ENCODE peak calls at places on chromosomes 11 and 22, in six cellular contexts. One of them, this sample, is unnamed.

GRCh38 chr22:43363580-43364435 is 20.6 kb upstream of the SCUBE1 start:
- DNase-seq in K562: no peak
- DNase-seq in HepG2: no peak
- DNase-seq in GM12878: no peak
- DNase-seq in H1: no peak
- DNase-seq in SK-N-SH: no peak
- DNase-seq in this sample: no peak

GRCh38 chr11:124627546-124627945 is 4.9 kb downstream of the TBRG1 start:
- DNase-seq in K562: no peak
- DNase-seq in HepG2: no peak
- DNase-seq in GM12878: no peak
- DNase-seq in H1: no peak
- DNase-seq in SK-N-SH: no peak
- DNase-seq in this sample: peak; percentile 83

GRCh38 chr11:120471131-120471530 is 40.4 kb upstream of the GRIK4 start:
- DNase-seq in K562: no peak
- DNase-seq in HepG2: no peak
- DNase-seq in GM12878: no peak
- DNase-seq in H1: no peak
- DNase-seq in SK-N-SH: no peak
- DNase-seq in this sample: no peak

GRCh38 chr22:21707677-21708076 is 27.9 kb downstream of the YPEL1 start:
- DNase-seq in K562: peak; percentile 84
- DNase-seq in HepG2: no peak
- DNase-seq in GM12878: no peak
- DNase-seq in H1: no peak
- DNase-seq in SK-N-SH: peak; percentile 54
- DNase-seq in this sample: no peak

GRCh38 chr11:130313383-130314183 is 1.1 kb downstream of the ZBTB44 start:
- DNase-seq in K562: peak; percentile 8
- DNase-seq in HepG2: no peak
- DNase-seq in GM12878: no peak
- DNase-seq in H1: no peak
- DNase-seq in SK-N-SH: no peak
- DNase-seq in this sample: no peak

GRCh38 chr11:63999349-64000025 is 13.2 kb downstream of the OTUB1 start:
- DNase-seq in K562: peak; percentile 89
- DNase-seq in HepG2: no peak
- DNase-seq in GM12878: no peak
- DNase-seq in H1: peak; percentile 87
- DNase-seq in SK-N-SH: peak; percentile 66
- DNase-seq in this sample: no peak

GRCh38 chr11:44969853-44970252 is 19.2 kb upstream of the TP53I11 start:
- DNase-seq in K562: no peak
- DNase-seq in HepG2: no peak
- DNase-seq in GM12878: no peak
- DNase-seq in H1: no peak
- DNase-seq in SK-N-SH: no peak
- DNase-seq in this sample: no peak

GRCh38 chr11:117875397-117876048 is 935 bp downstream of the FXYD6 start:
- DNase-seq in K562: no peak
- DNase-seq in HepG2: no peak
- DNase-seq in GM12878: no peak
- DNase-seq in H1: peak; percentile 59
- DNase-seq in SK-N-SH: peak; percentile 79
- DNase-seq in this sample: no peak

GRCh38 chr11:128904872-128905344 is 13.8 kb downstream of the KCNJ5 start:
- DNase-seq in K562: peak; percentile 37
- DNase-seq in HepG2: no peak
- DNase-seq in GM12878: no peak
- DNase-seq in H1: peak; percentile 67
- DNase-seq in SK-N-SH: peak; percentile 85
- DNase-seq in this sample: no peak

GRCh38 chr11:57402188-57403066 is 12.0 kb upstream of the PRG2 start:
- DNase-seq in K562: peak; percentile 74
- DNase-seq in HepG2: no peak
- DNase-seq in GM12878: no peak
- DNase-seq in H1: no peak
- DNase-seq in SK-N-SH: no peak
- DNase-seq in this sample: no peak

GRCh38 chr11:30254307-30255298 is 23.8 kb downstream of the FSHB start:
- DNase-seq in K562: no peak
- DNase-seq in HepG2: no peak
- DNase-seq in GM12878: no peak
- DNase-seq in H1: no peak
- DNase-seq in SK-N-SH: no peak
- DNase-seq in this sample: no peak

GRCh38 chr11:93817426-93818348 is 32.7 kb downstream of the VSTM5 start:
- DNase-seq in K562: no peak
- DNase-seq in HepG2: no peak
- DNase-seq in GM12878: no peak
- DNase-seq in H1: no peak
- DNase-seq in SK-N-SH: no peak
- DNase-seq in this sample: no peak

GRCh38 chr11:61075891-61076290 is 26.4 kb upstream of the CD5 start:
- DNase-seq in K562: no peak
- DNase-seq in HepG2: peak; percentile 34
- DNase-seq in GM12878: no peak
- DNase-seq in H1: no peak
- DNase-seq in SK-N-SH: no peak
- DNase-seq in this sample: no peak

GRCh38 chr11:126212089-126212660 is 593 bp downstream of the FAM118B start:
- DNase-seq in K562: peak; percentile 40
- DNase-seq in HepG2: no peak
- DNase-seq in GM12878: no peak
- DNase-seq in H1: no peak
- DNase-seq in SK-N-SH: no peak
- DNase-seq in this sample: no peak

GRCh38 chr11:108890482-108891092 is 225.7 kb downstream of the DDX10 start:
- DNase-seq in K562: no peak
- DNase-seq in HepG2: no peak
- DNase-seq in GM12878: no peak
- DNase-seq in H1: no peak
- DNase-seq in SK-N-SH: no peak
- DNase-seq in this sample: no peak

GRCh38 chr11:12188548-12189317 is 78.3 kb downstream of the MICAL2 start:
- DNase-seq in K562: no peak
- DNase-seq in HepG2: no peak
- DNase-seq in GM12878: no peak
- DNase-seq in H1: no peak
- DNase-seq in SK-N-SH: no peak
- DNase-seq in this sample: no peak

GRCh38 chr11:58933661-58934060 is 5.6 kb upstream of the GLYATL1 start:
- DNase-seq in K562: no peak
- DNase-seq in HepG2: no peak
- DNase-seq in GM12878: no peak
- DNase-seq in H1: no peak
- DNase-seq in SK-N-SH: no peak
- DNase-seq in this sample: no peak

GRCh38 chr22:50160947-50161346 is 9.6 kb upstream of the PANX2 start:
- DNase-seq in K562: no peak
- DNase-seq in HepG2: no peak
- DNase-seq in GM12878: no peak
- DNase-seq in H1: no peak
- DNase-seq in SK-N-SH: no peak
- DNase-seq in this sample: no peak

GRCh38 chr11:44702897-44703296 is 23.9 kb upstream of the TSPAN18 start:
- DNase-seq in K562: no peak
- DNase-seq in HepG2: no peak
- DNase-seq in GM12878: no peak
- DNase-seq in H1: no peak
- DNase-seq in SK-N-SH: peak; percentile 54
- DNase-seq in this sample: no peak

GRCh38 chr11:123218451-123218850 is 23.4 kb upstream of the CLMP start:
- DNase-seq in K562: no peak
- DNase-seq in HepG2: no peak
- DNase-seq in GM12878: no peak
- DNase-seq in H1: no peak
- DNase-seq in SK-N-SH: no peak
- DNase-seq in this sample: no peak

GRCh38 chr11:99814021-99814420 is 793.3 kb downstream of the CNTN5 start:
- DNase-seq in K562: no peak
- DNase-seq in HepG2: no peak
- DNase-seq in GM12878: no peak
- DNase-seq in H1: no peak
- DNase-seq in SK-N-SH: no peak
- DNase-seq in this sample: no peak

GRCh38 chr11:16148301-16148787 is 208.0 kb downstream of the SOX6 start:
- DNase-seq in K562: no peak
- DNase-seq in HepG2: peak; percentile 25
- DNase-seq in GM12878: no peak
- DNase-seq in H1: no peak
- DNase-seq in SK-N-SH: no peak
- DNase-seq in this sample: no peak

GRCh38 chr11:68709064-68709463 is 24.7 kb downstream of the GAL start:
- DNase-seq in K562: no peak
- DNase-seq in HepG2: no peak
- DNase-seq in GM12878: no peak
- DNase-seq in H1: no peak
- DNase-seq in SK-N-SH: no peak
- DNase-seq in this sample: peak; percentile 36

GRCh38 chr11:46680164-46680760 is 20.2 kb downstream of the ARHGAP1 start:
- DNase-seq in K562: no peak
- DNase-seq in HepG2: no peak
- DNase-seq in GM12878: no peak
- DNase-seq in H1: no peak
- DNase-seq in SK-N-SH: no peak
- DNase-seq in this sample: no peak

GRCh38 chr22:47294222-47294532 is 531.7 kb downstream of the TBC1D22A start:
- DNase-seq in K562: no peak
- DNase-seq in HepG2: no peak
- DNase-seq in GM12878: no peak
- DNase-seq in H1: no peak
- DNase-seq in SK-N-SH: no peak
- DNase-seq in this sample: no peak

GRCh38 chr11:82732734-82733443 is 775 bp downstream of the FAM181B start:
- DNase-seq in K562: peak; percentile 38
- DNase-seq in HepG2: no peak
- DNase-seq in GM12878: no peak
- DNase-seq in H1: peak; percentile 64
- DNase-seq in SK-N-SH: peak; percentile 87
- DNase-seq in this sample: no peak

GRCh38 chr22:49788492-49788891 is 39.2 kb downstream of the BRD1 start:
- DNase-seq in K562: no peak
- DNase-seq in HepG2: no peak
- DNase-seq in GM12878: no peak
- DNase-seq in H1: no peak
- DNase-seq in SK-N-SH: no peak
- DNase-seq in this sample: peak; percentile 27

GRCh38 chr22:24181996-24182560 is 791 bp downstream of the SUSD2 start:
- DNase-seq in K562: no peak
- DNase-seq in HepG2: no peak
- DNase-seq in GM12878: no peak
- DNase-seq in H1: no peak
- DNase-seq in SK-N-SH: no peak
- DNase-seq in this sample: no peak
- H3K4me3 ChIP-seq in K562: no peak overlapping the region
- H3K4me3 ChIP-seq in HepG2: no peak overlapping the region
- H3K4me3 ChIP-seq in GM12878: no peak overlapping the region
- H3K4me3 ChIP-seq in H1: no peak overlapping the region
- H3K4me3 ChIP-seq in SK-N-SH: no peak overlapping the region
- H3K4me3 ChIP-seq in this sample: no peak overlapping the region

GRCh38 chr11:72398058-72398758 is 36.1 kb downstream of the CLPB start:
- DNase-seq in K562: no peak
- DNase-seq in HepG2: peak; percentile 96
- DNase-seq in GM12878: no peak
- DNase-seq in H1: peak; percentile 32
- DNase-seq in SK-N-SH: no peak
- DNase-seq in this sample: no peak
- TF ChIP-seq GABPA in K562: no peak
- TF ChIP-seq GABPA in HepG2: no peak
- TF ChIP-seq GABPA in GM12878: no peak
- TF ChIP-seq GABPA in H1: no peak
- TF ChIP-seq GABPA in SK-N-SH: no peak
- TF ChIP-seq GABPA in this sample: no peak

GRCh38 chr22:45211848-45212247 is 28.8 kb downstream of the KIAA0930 start:
- DNase-seq in K562: no peak
- DNase-seq in HepG2: no peak
- DNase-seq in GM12878: no peak
- DNase-seq in H1: no peak
- DNase-seq in SK-N-SH: no peak
- DNase-seq in this sample: no peak

GRCh38 chr22:45212306-45212709 is 28.4 kb downstream of the KIAA0930 start:
- DNase-seq in K562: peak; percentile 12
- DNase-seq in HepG2: no peak
- DNase-seq in GM12878: no peak
- DNase-seq in H1: no peak
- DNase-seq in SK-N-SH: peak; percentile 75
- DNase-seq in this sample: no peak

GRCh38 chr22:45210577-45211431 is 29.9 kb downstream of the KIAA0930 start:
- DNase-seq in K562: no peak
- DNase-seq in HepG2: no peak
- DNase-seq in GM12878: no peak
- DNase-seq in H1: no peak
- DNase-seq in SK-N-SH: no peak
- DNase-seq in this sample: no peak

GRCh38 chr22:45211435-45211834 is 29.3 kb downstream of the KIAA0930 start:
- DNase-seq in K562: no peak
- DNase-seq in HepG2: no peak
- DNase-seq in GM12878: no peak
- DNase-seq in H1: no peak
- DNase-seq in SK-N-SH: no peak
- DNase-seq in this sample: no peak

GRCh38 chr22:45212992-45213751 is 27.5 kb downstream of the KIAA0930 start:
- DNase-seq in K562: no peak
- DNase-seq in HepG2: no peak
- DNase-seq in GM12878: no peak
- DNase-seq in H1: no peak
- DNase-seq in SK-N-SH: peak; percentile 59
- DNase-seq in this sample: peak; percentile 78
- H3K4me3 ChIP-seq in K562: no peak overlapping the region
- H3K4me3 ChIP-seq in HepG2: no peak overlapping the region
- H3K4me3 ChIP-seq in GM12878: no peak overlapping the region
- H3K4me3 ChIP-seq in H1: no peak overlapping the region
- H3K4me3 ChIP-seq in SK-N-SH: peak overlapping the region; percentile 59
- H3K4me3 ChIP-seq in this sample: peak overlapping the region; percentile 51

DNA sequence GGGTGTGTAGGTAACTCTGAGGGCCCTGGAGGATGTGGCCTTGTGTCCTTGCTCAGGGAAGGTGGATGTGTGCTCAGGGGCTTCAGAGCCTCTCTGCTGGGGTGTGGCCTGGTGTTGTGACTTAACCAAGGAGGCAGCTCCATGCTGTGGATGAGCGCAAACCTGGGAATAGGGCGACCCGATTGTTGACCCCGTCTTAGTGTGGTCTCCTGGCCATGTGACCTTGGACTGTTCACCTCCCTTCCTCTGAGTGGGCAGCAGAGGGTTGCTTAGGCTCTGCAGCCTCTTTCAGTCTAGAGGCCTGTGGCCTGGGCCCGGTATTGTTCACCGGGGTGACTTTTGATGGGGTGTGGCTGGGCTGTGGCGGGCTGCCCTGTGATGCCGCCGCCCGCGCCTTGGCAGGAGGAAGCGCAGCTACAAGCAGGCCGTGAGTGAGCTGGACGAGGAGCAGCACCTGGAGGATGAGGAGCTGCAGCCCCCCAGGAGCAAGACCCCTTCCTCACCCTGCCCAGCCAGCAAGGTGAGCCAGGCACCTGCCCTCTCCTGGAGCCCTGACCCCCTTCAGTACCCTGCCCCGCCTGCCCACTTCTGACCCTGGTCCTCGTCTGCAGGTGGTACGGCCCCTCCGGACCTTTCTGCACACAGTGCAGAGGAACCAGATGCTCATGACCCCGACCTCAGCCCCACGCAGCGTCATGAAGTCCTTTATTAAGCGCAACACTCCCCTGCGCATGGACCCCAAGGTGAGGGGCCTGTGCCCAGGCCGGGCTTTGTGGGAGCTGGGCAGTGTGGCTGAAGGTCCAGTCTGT is 16.7 kb downstream of the INCENP start:
- DNase-seq in K562: no peak
- DNase-seq in HepG2: no peak
- DNase-seq in GM12878: no peak
- DNase-seq in H1: no peak
- DNase-seq in SK-N-SH: no peak
- DNase-seq in this sample: no peak
- TF ChIP-seq GABPA in K562: no peak
- TF ChIP-seq GABPA in HepG2: no peak
- TF ChIP-seq GABPA in GM12878: no peak
- TF ChIP-seq GABPA in H1: no peak
- TF ChIP-seq GABPA in SK-N-SH: no peak
- TF ChIP-seq GABPA in this sample: no peak

This sample was measured in HL-60.